ENCODE peak calls at places on chromosomes 2 and 18, in six cellular contexts. One of them, this sample, is unnamed.
A peak's percentile ranks its signal among the peaks of the same experiment; 100 is the strongest.

GRCh38 chr2:46929612-46930011 is 14.0 kb upstream of the MCFD2 start:
- DNase-seq in A549: no peak
- DNase-seq in fibroblast of lung: no peak
- DNase-seq in substantia nigra: no peak
- DNase-seq in brain microvascular endothelial cell: no peak
- DNase-seq in transverse colon: no peak
- DNase-seq in this sample: no peak

GRCh38 chr2:198441246-198441645 is 636.9 kb downstream of the PLCL1 start:
- DNase-seq in A549: no peak
- DNase-seq in fibroblast of lung: no peak
- DNase-seq in substantia nigra: no peak
- DNase-seq in brain microvascular endothelial cell: no peak
- DNase-seq in transverse colon: no peak
- DNase-seq in this sample: no peak

GRCh38 chr2:64649013-64649484 is 4.7 kb downstream of the SERTAD2 start:
- DNase-seq in A549: no peak
- DNase-seq in fibroblast of lung: no peak
- DNase-seq in substantia nigra: no peak
- DNase-seq in brain microvascular endothelial cell: no peak
- DNase-seq in transverse colon: peak; percentile 50
- DNase-seq in this sample: no peak

GRCh38 chr2:203225423-203226039 is 13.3 kb upstream of the CYP20A1 start:
- DNase-seq in A549: peak; percentile 36
- DNase-seq in fibroblast of lung: peak; percentile 13
- DNase-seq in substantia nigra: no peak
- DNase-seq in brain microvascular endothelial cell: peak; percentile 25
- DNase-seq in transverse colon: no peak
- DNase-seq in this sample: peak; percentile 9

GRCh38 chr18:54247488-54248175 is 21.7 kb upstream of the POLI start:
- DNase-seq in A549: no peak
- DNase-seq in fibroblast of lung: no peak
- DNase-seq in substantia nigra: no peak
- DNase-seq in brain microvascular endothelial cell: no peak
- DNase-seq in transverse colon: no peak
- DNase-seq in this sample: no peak

GRCh38 chr2:240823449-240824336 is 3.7 kb upstream of the KIF1A start:
- DNase-seq in A549: no peak
- DNase-seq in fibroblast of lung: no peak
- DNase-seq in substantia nigra: no peak
- DNase-seq in brain microvascular endothelial cell: no peak
- DNase-seq in transverse colon: no peak
- DNase-seq in this sample: no peak

GRCh38 chr2:43611987-43612894 is 16.4 kb upstream of the THADA start:
- DNase-seq in A549: peak; percentile 82
- DNase-seq in fibroblast of lung: peak; percentile 84
- DNase-seq in substantia nigra: peak; percentile 50
- DNase-seq in brain microvascular endothelial cell: peak; percentile 72
- DNase-seq in transverse colon: peak; percentile 73
- DNase-seq in this sample: peak; percentile 50

GRCh38 chr2:207078186-207078798 is 87.5 kb downstream of the KLF7 start:
- DNase-seq in A549: no peak
- DNase-seq in fibroblast of lung: no peak
- DNase-seq in substantia nigra: peak; percentile 49
- DNase-seq in brain microvascular endothelial cell: no peak
- DNase-seq in transverse colon: no peak
- DNase-seq in this sample: peak; percentile 10

GRCh38 chr2:107197601-107198000 is 311.6 kb upstream of the ST6GAL2 start:
- DNase-seq in A549: peak; percentile 19
- DNase-seq in fibroblast of lung: no peak
- DNase-seq in substantia nigra: no peak
- DNase-seq in brain microvascular endothelial cell: no peak
- DNase-seq in transverse colon: no peak
- DNase-seq in this sample: no peak

GRCh38 chr2:209468796-209469325 is 45.0 kb downstream of the MAP2 start:
- DNase-seq in A549: no peak
- DNase-seq in fibroblast of lung: no peak
- DNase-seq in substantia nigra: no peak
- DNase-seq in brain microvascular endothelial cell: no peak
- DNase-seq in transverse colon: no peak
- DNase-seq in this sample: no peak

GRCh38 chr2:220981926-220982325 is 590.2 kb downstream of the EPHA4 start:
- DNase-seq in A549: no peak
- DNase-seq in fibroblast of lung: no peak
- DNase-seq in substantia nigra: no peak
- DNase-seq in brain microvascular endothelial cell: no peak
- DNase-seq in transverse colon: no peak
- DNase-seq in this sample: no peak

GRCh38 chr18:8856187-8856586 is 150.8 kb downstream of the MTCL1 start:
- DNase-seq in A549: no peak
- DNase-seq in fibroblast of lung: no peak
- DNase-seq in substantia nigra: no peak
- DNase-seq in brain microvascular endothelial cell: no peak
- DNase-seq in transverse colon: no peak
- DNase-seq in this sample: no peak
- H3K27ac ChIP-seq in A549: no peak overlapping the region
- H3K27ac ChIP-seq in fibroblast of lung: no peak overlapping the region
- H3K27ac ChIP-seq in substantia nigra: no peak overlapping the region
- H3K27ac ChIP-seq in brain microvascular endothelial cell: no peak overlapping the region
- H3K27ac ChIP-seq in transverse colon: no peak overlapping the region
- H3K27ac ChIP-seq in this sample: no peak overlapping the region

GRCh38 chr2:160492401-160493226 is 993 bp downstream of the RBMS1 start:
- DNase-seq in A549: peak; percentile 58
- DNase-seq in fibroblast of lung: peak; percentile 72
- DNase-seq in substantia nigra: no peak
- DNase-seq in brain microvascular endothelial cell: peak; percentile 60
- DNase-seq in transverse colon: peak; percentile 56
- DNase-seq in this sample: peak; percentile 25

GRCh38 chr2:160491922-160492371 is 1.7 kb downstream of the RBMS1 start:
- DNase-seq in A549: peak; percentile 60
- DNase-seq in fibroblast of lung: peak; percentile 81
- DNase-seq in substantia nigra: no peak
- DNase-seq in brain microvascular endothelial cell: peak; percentile 72
- DNase-seq in transverse colon: no peak
- DNase-seq in this sample: no peak

GRCh38 chr2:160494243-160494642 is 636 bp upstream of the RBMS1 start:
- DNase-seq in A549: peak; percentile 12
- DNase-seq in fibroblast of lung: peak; percentile 47
- DNase-seq in substantia nigra: no peak
- DNase-seq in brain microvascular endothelial cell: no peak
- DNase-seq in transverse colon: no peak
- DNase-seq in this sample: no peak

GRCh38 chr2:160490760-160491367 is 2.7 kb downstream of the RBMS1 start:
- DNase-seq in A549: no peak
- DNase-seq in fibroblast of lung: peak; percentile 28
- DNase-seq in substantia nigra: no peak
- DNase-seq in brain microvascular endothelial cell: no peak
- DNase-seq in transverse colon: no peak
- DNase-seq in this sample: no peak

DNA sequence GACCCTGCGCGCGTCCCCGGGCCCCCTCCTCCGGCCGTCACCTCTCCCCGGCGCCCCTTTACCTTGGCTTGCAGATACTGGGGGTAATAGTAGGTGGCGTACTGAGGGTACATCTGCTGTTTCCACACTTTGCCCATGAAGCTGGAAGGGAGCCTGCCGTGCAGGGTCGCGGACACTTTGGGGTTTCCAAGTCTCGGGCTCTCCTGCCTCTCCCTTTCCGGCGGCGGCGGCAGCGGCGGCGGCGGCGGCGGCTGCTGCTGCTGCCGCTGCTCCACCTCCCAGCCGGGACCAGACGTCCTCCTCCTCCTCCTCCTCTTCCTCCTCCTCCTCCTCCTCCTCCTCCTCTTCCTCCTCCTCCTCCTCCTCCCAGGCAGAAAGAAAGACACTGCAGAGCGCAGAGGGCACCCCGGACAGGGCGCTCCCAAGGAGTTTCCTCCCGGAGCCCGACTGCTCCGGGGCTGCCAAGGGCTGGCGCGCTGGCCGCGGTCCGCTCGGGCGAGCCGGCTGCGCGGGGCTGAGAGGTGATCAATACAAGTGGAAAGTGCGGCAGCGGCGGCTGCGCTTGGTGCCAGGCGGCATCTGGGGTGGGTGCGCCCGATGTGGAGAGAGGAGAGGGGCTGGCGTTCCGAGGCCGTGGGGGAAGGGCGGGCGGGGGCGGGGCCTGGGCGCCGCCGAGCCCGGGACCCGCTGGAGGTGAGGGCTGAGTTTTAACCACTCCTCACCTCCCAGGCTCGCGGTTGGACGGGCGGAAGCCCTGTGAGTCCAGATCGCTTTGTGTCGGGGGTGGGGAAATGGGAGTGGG is at the start of gene RBMS1:
- DNase-seq in A549: peak; percentile 63
- DNase-seq in fibroblast of lung: peak; percentile 66
- DNase-seq in substantia nigra: no peak
- DNase-seq in brain microvascular endothelial cell: peak; percentile 25
- DNase-seq in transverse colon: peak; percentile 53
- DNase-seq in this sample: peak; percentile 29
- H3K27ac ChIP-seq in A549: peak within 1 kb of the TSS; percentile 95
- H3K27ac ChIP-seq in fibroblast of lung: peak within 1 kb of the TSS; percentile 97
- H3K27ac ChIP-seq in substantia nigra: peak within 1 kb of the TSS; percentile 21
- H3K27ac ChIP-seq in brain microvascular endothelial cell: peak within 1 kb of the TSS; percentile 90
- H3K27ac ChIP-seq in transverse colon: peak within 1 kb of the TSS; percentile 95
- H3K27ac ChIP-seq in this sample: peak within 1 kb of the TSS; percentile 76

DNA sequence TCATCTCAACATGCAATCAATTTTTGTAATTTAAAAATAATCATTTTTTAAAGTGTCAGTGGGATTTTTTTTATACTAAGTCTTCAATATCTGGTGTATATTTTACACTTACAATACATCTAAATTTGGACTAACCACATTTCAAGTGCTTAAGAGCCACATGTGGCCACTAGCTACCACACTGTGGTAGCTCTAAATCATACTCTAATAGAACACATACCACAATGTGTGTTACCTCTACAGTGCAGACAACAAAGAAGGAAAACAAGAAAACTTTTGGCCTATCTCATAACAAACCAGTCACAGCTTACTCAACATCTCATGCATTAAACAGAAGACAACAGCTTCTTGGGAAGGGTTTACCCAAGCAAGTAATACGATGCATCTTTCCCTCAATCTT is 24.5 kb downstream of the PIAS2 start:
- DNase-seq in A549: no peak
- DNase-seq in fibroblast of lung: no peak
- DNase-seq in substantia nigra: no peak
- DNase-seq in brain microvascular endothelial cell: no peak
- DNase-seq in transverse colon: no peak
- DNase-seq in this sample: no peak
- H3K27ac ChIP-seq in A549: no peak overlapping the region
- H3K27ac ChIP-seq in fibroblast of lung: no peak overlapping the region
- H3K27ac ChIP-seq in substantia nigra: no peak overlapping the region
- H3K27ac ChIP-seq in brain microvascular endothelial cell: no peak overlapping the region
- H3K27ac ChIP-seq in transverse colon: no peak overlapping the region
- H3K27ac ChIP-seq in this sample: no peak overlapping the region

GRCh38 chr18:45111507-45111858 is 430.8 kb downstream of the SETBP1 start:
- DNase-seq in A549: no peak
- DNase-seq in fibroblast of lung: no peak
- DNase-seq in substantia nigra: no peak
- DNase-seq in brain microvascular endothelial cell: no peak
- DNase-seq in transverse colon: no peak
- DNase-seq in this sample: no peak
- H3K27ac ChIP-seq in A549: no peak overlapping the region
- H3K27ac ChIP-seq in fibroblast of lung: no peak overlapping the region
- H3K27ac ChIP-seq in substantia nigra: no peak overlapping the region
- H3K27ac ChIP-seq in brain microvascular endothelial cell: no peak overlapping the region
- H3K27ac ChIP-seq in transverse colon: peak overlapping the region; percentile 36
- H3K27ac ChIP-seq in this sample: no peak overlapping the region